ENCODE peak calls at places on chromosomes 5 and 9, in five cellular contexts. Z is neuronal stem cell, S is mesenchymal stem cell, G is trophoblast cell, D is H1. C is an unnamed sample.

GRCh38 chr9:20209421-20210340 is 412.6 kb downstream of the MLLT3 start:
- DNase-seq in D (no peak), G (no peak), Z (no peak), S (no peak), C (no peak)

GRCh38 chr5:135053278-135053677 is 19.2 kb upstream of the PITX1 start:
- DNase-seq in D (no peak), Z (no peak), G (no peak), S (no peak), C (no peak)

GRCh38 chr5:43773032-43773830 is 170.3 kb downstream of the NNT start:
- DNase-seq in G (peak; percentile 84), D (no peak), S (peak; percentile 31), Z (no peak), C (no peak)

GRCh38 chr9:13873212-13873611 is 440.7 kb downstream of the NFIB start:
- DNase-seq in S (no peak), D (no peak), Z (no peak), G (no peak), C (no peak)

GRCh38 chr5:88877826-88878225 is 5.2 kb downstream of the MEF2C start:
- DNase-seq in D (no peak), S (no peak), Z (no peak), G (no peak), C (no peak)

GRCh38 chr5:7794823-7795222 is 56.1 kb downstream of the CFAP90 start:
- DNase-seq in S (no peak), D (no peak), Z (no peak), G (no peak), C (no peak)

GRCh38 chr9:81074261-81074660 is 615.1 kb downstream of the TLE1 start:
- DNase-seq in Z (no peak), S (no peak), G (no peak), D (no peak), C (no peak)

GRCh38 chr9:8349928-8350327 is 550.4 kb upstream of the DMAC1 start:
- DNase-seq in D (no peak), Z (no peak), S (no peak), G (no peak), C (no peak)

GRCh38 chr5:124660229-124661093 is 86.0 kb downstream of the ZNF608 start:
- DNase-seq in S (no peak), D (no peak), G (peak; percentile 95), Z (no peak), C (no peak)

GRCh38 chr5:1744393-1745189 is 55.0 kb downstream of the MRPL36 start:
- DNase-seq in G (no peak), S (no peak), Z (no peak), D (no peak), C (peak; percentile 16)

GRCh38 chr9:134630861-134631260 is 10.7 kb upstream of the COL5A1 start:
- DNase-seq in S (no peak), Z (no peak), G (no peak), D (no peak), C (peak; percentile 6)

DNA sequence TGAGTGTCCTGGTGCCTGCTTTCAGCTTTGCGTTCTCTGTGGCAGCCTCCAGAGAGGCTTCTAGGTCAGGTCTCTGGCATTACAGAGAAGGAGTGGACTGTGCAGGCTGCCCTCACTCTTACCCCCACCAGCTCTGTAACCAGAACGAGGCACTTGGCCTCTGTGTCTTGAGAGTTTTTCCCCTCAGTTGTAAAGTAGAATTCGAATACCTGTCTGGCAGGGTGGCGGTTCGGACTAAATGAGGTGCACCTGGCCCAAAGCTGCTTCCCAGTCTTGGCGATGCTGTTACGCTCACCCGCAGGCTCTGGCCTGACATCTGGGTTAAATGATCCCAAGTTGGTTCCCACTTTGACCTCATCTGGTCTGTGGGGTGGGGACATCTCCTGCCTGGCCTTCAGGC is 40.1 kb downstream of the FAM78A start:
- DNase-seq in D (no peak), S (no peak), Z (no peak), G (no peak), C (no peak)
- H2BK12ac ChIP-seq in D (no peak overlapping the region), S (no peak overlapping the region), Z (no peak overlapping the region), G (no peak overlapping the region), C (no peak overlapping the region)

DNA sequence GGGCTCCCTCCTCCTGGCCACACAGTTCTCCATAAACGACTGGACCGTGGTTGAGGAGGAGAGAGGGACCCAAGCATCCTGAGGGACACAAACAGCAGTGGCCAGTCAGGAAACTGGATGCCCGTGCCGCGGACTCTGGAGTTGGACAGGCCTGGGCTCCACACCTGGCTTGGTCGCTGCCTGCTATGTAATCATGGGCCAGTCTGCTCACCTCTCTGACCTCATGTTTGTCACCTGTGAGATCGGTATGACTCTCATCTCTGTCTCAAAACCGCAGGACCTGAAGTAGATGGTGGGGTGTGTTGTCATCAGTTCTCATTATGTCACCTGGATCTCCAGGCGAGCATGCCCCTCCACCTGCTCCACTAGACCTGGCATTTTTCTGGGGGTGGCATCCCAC is 14.5 kb downstream of the CXXC5 start:
- DNase-seq in S (no peak), G (peak; percentile 33), D (no peak), Z (no peak), C (no peak)
- H3K23ac ChIP-seq in S (no peak overlapping the region), G (no peak overlapping the region), D (no peak overlapping the region), Z (no peak overlapping the region), C (no peak overlapping the region)

DNA sequence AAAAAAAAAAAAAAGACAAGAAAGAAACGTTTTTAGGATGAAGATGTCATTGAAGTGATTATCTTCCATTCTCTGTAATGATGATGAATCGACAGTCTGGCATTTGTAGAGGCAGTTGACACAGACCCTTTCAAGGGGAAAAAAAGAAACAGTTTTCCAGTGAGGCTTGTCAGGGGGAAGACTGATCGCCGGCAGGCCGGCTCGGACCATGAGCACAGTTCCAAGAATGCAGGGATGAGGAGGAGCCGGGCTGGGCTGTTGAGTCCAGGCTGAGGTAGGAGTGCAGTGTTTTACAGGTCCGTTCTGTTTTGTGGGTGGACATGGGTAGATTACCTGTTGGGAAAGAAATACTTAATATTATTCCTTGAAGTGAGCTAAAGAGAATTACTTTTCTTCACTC is 194.6 kb downstream of the AOPEP start:
- DNase-seq in Z (no peak), G (peak; percentile 65), S (peak; percentile 83), D (no peak), C (no peak)
- H2AK5ac ChIP-seq in Z (no peak overlapping the region), G (no peak overlapping the region), S (no peak overlapping the region), D (no peak overlapping the region), C (no peak overlapping the region)

GRCh38 chr9:128901379-128901778 is 19.4 kb upstream of the PHYHD1 start:
- DNase-seq in G (no peak), D (no peak), S (no peak), Z (no peak), C (no peak)
- H2BK12ac ChIP-seq in G (no peak overlapping the region), D (no peak overlapping the region), S (no peak overlapping the region), Z (no peak overlapping the region), C (no peak overlapping the region)

GRCh38 chr5:16913187-16913839 is 22.8 kb downstream of the MYO10 start:
- DNase-seq in G (peak; percentile 84), D (no peak), S (no peak), Z (no peak), C (no peak)
- H3K23ac ChIP-seq in G (no peak overlapping the region), D (peak overlapping the region; percentile 55), S (peak overlapping the region; percentile 60), Z (no peak overlapping the region), C (no peak overlapping the region)

GRCh38 chr9:104971521-104971920 is 43.6 kb upstream of the ABCA1 start:
- DNase-seq in D (no peak), G (peak; percentile 54), S (no peak), Z (no peak), C (no peak)

GRCh38 chr9:104969116-104969515 is 41.2 kb upstream of the ABCA1 start:
- DNase-seq in Z (no peak), S (no peak), D (peak; percentile 58), G (peak; percentile 39), C (peak; percentile 71)

GRCh38 chr9:104972242-104972866 is 44.4 kb upstream of the ABCA1 start:
- DNase-seq in S (no peak), Z (no peak), D (no peak), G (peak; percentile 79), C (no peak)

GRCh38 chr9:104970588-104970987 is 42.6 kb upstream of the ABCA1 start:
- DNase-seq in G (peak; percentile 61), Z (no peak), D (no peak), S (peak; percentile 26), C (no peak)

DNA sequence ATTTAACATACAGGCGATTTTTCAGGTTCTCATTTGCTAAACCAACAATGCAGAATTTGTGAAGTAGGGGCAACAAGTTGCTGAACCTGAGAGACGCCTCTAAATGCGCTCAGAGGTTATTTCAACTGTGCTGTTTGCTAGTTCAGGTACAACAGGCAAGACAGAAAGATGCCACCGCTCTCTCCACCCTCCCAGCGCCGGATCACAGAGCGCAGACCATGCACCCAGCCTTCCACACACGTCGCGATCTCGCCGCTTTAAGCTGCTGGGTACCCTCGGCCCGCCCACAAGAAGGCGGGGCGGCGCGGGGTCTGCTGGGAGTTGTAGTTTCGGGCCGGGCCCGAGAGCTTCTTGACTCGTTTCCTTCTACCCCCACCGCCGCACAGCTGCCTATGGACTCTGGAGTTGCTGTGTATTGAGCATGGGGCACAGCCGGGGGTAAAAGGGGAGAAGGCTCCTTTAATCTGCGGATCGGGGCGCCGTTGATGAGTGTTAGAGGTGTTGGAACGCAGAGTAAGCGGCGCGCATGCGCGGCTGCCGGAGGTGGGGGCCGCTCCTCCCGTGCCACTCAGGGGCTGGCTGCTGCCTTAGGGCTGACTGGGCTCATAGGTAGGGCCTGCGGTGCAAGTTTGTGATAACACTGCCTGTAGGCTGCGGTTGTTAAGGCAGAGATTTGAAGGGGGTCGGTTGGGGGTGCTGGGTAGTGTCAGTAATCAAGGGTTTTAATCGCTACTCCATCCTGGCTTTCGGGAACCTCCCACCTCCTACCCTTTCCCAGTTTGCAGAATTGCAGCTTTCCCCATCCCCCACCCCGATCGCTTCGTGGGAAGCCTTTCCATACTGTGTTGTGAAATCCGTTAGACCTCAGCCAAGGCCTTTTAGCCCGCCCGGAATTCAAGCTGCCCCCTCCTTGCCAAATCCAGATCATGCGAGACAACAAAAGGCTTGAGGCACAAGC is 40.3 kb upstream of the ABCA1 start:
- DNase-seq in Z (peak; percentile 81), D (peak; percentile 92), S (peak; percentile 93), G (peak; percentile 88), C (peak; percentile 87)
- H2AK5ac ChIP-seq in Z (no peak overlapping the region), D (no peak overlapping the region), S (no peak overlapping the region), G (no peak overlapping the region), C (no peak overlapping the region)